ENCODE peak calls at places on chromosomes 4 and X, in seven cellular contexts. One of them, this sample, is unnamed.

GRCh38 chrX:18537524-18537923 is 112.1 kb downstream of the CDKL5 start:
- DNase-seq in GM13976: no peak
- DNase-seq in omental fat pad: no peak
- DNase-seq in HFFc6: no peak
- DNase-seq in endothelial cell: no peak
- DNase-seq in uterus: no peak
- DNase-seq in Calu3: no peak
- DNase-seq in this sample: no peak

GRCh38 chrX:71128915-71129765 is 10.7 kb downstream of the MED12 start:
- DNase-seq in uterus: peak; percentile 64
- DNase-seq in omental fat pad: peak; percentile 37
- DNase-seq in endothelial cell: peak; percentile 65
- DNase-seq in Calu3: peak; percentile 73
- DNase-seq in HFFc6: peak; percentile 36
- DNase-seq in GM13976: peak; percentile 75
- DNase-seq in this sample: peak; percentile 60

GRCh38 chr4:78058591-78059523 is 1.7 kb downstream of the FRAS1 start:
- DNase-seq in endothelial cell: peak; percentile 66
- DNase-seq in Calu3: peak; percentile 52
- DNase-seq in uterus: peak; percentile 20
- DNase-seq in omental fat pad: no peak
- DNase-seq in GM13976: peak; percentile 39
- DNase-seq in HFFc6: peak; percentile 5
- DNase-seq in this sample: peak; percentile 62

GRCh38 chr4:19936471-19936870 is 315.2 kb upstream of the SLIT2 start:
- DNase-seq in HFFc6: peak; percentile 80
- DNase-seq in Calu3: no peak
- DNase-seq in omental fat pad: no peak
- DNase-seq in uterus: no peak
- DNase-seq in GM13976: no peak
- DNase-seq in endothelial cell: no peak
- DNase-seq in this sample: no peak

GRCh38 chr4:51884606-51885005 is 41.7 kb downstream of the DCUN1D4 start:
- DNase-seq in omental fat pad: no peak
- DNase-seq in uterus: no peak
- DNase-seq in Calu3: no peak
- DNase-seq in GM13976: no peak
- DNase-seq in HFFc6: no peak
- DNase-seq in endothelial cell: no peak
- DNase-seq in this sample: no peak

GRCh38 chr4:82360298-82361177 is 13.3 kb downstream of the HNRNPD start:
- DNase-seq in GM13976: no peak
- DNase-seq in endothelial cell: peak; percentile 17
- DNase-seq in omental fat pad: no peak
- DNase-seq in Calu3: no peak
- DNase-seq in HFFc6: peak; percentile 28
- DNase-seq in uterus: no peak
- DNase-seq in this sample: peak; percentile 49

GRCh38 chr4:1765409-1766335 is 27.4 kb upstream of the FGFR3 start:
- DNase-seq in Calu3: no peak
- DNase-seq in endothelial cell: no peak
- DNase-seq in HFFc6: no peak
- DNase-seq in omental fat pad: no peak
- DNase-seq in uterus: no peak
- DNase-seq in GM13976: no peak
- DNase-seq in this sample: no peak

GRCh38 chr4:15106417-15106816 is 104.1 kb downstream of the CPEB2 start:
- DNase-seq in Calu3: no peak
- DNase-seq in omental fat pad: no peak
- DNase-seq in uterus: no peak
- DNase-seq in endothelial cell: no peak
- DNase-seq in HFFc6: no peak
- DNase-seq in GM13976: no peak
- DNase-seq in this sample: no peak

GRCh38 chr4:88291003-88291402 is 6.6 kb upstream of the PPM1K start:
- DNase-seq in endothelial cell: no peak
- DNase-seq in uterus: no peak
- DNase-seq in HFFc6: no peak
- DNase-seq in GM13976: no peak
- DNase-seq in omental fat pad: no peak
- DNase-seq in Calu3: no peak
- DNase-seq in this sample: no peak

GRCh38 chr4:189974056-189974455 is 33.4 kb downstream of the FRG1 start:
- DNase-seq in uterus: no peak
- DNase-seq in omental fat pad: no peak
- DNase-seq in HFFc6: no peak
- DNase-seq in GM13976: peak; percentile 10
- DNase-seq in endothelial cell: no peak
- DNase-seq in Calu3: no peak
- DNase-seq in this sample: peak; percentile 25

GRCh38 chr4:151822331-151822730 is 61.5 kb upstream of the GATB start:
- DNase-seq in GM13976: no peak
- DNase-seq in omental fat pad: no peak
- DNase-seq in uterus: no peak
- DNase-seq in endothelial cell: no peak
- DNase-seq in HFFc6: no peak
- DNase-seq in Calu3: no peak
- DNase-seq in this sample: no peak

GRCh38 chrX:147735364-147735763 is 176.4 kb upstream of the FMR1 start:
- DNase-seq in HFFc6: no peak
- DNase-seq in omental fat pad: no peak
- DNase-seq in endothelial cell: no peak
- DNase-seq in Calu3: no peak
- DNase-seq in uterus: no peak
- DNase-seq in GM13976: no peak
- DNase-seq in this sample: peak; percentile 27

GRCh38 chrX:40227111-40227510 is 129.4 kb upstream of the BCOR start:
- DNase-seq in GM13976: no peak
- DNase-seq in Calu3: no peak
- DNase-seq in HFFc6: no peak
- DNase-seq in uterus: no peak
- DNase-seq in omental fat pad: no peak
- DNase-seq in endothelial cell: no peak
- DNase-seq in this sample: no peak

GRCh38 chr4:180635276-180635675 is 1607.9 kb upstream of the TENM3 start:
- DNase-seq in omental fat pad: no peak
- DNase-seq in HFFc6: no peak
- DNase-seq in uterus: no peak
- DNase-seq in GM13976: no peak
- DNase-seq in endothelial cell: no peak
- DNase-seq in Calu3: peak; percentile 6
- DNase-seq in this sample: peak; percentile 34

GRCh38 chr4:1410491-1411325 is 4.5 kb upstream of the NKX1-1 start:
- DNase-seq in Calu3: peak; percentile 22
- DNase-seq in uterus: no peak
- DNase-seq in GM13976: peak; percentile 76
- DNase-seq in HFFc6: no peak
- DNase-seq in omental fat pad: no peak
- DNase-seq in endothelial cell: peak; percentile 95
- DNase-seq in this sample: peak; percentile 11

GRCh38 chr4:150078996-150079581 is 844 bp downstream of the DCLK2 start:
- DNase-seq in omental fat pad: peak; percentile 24
- DNase-seq in uterus: peak; percentile 37
- DNase-seq in GM13976: peak; percentile 59
- DNase-seq in endothelial cell: peak; percentile 16
- DNase-seq in Calu3: peak; percentile 51
- DNase-seq in HFFc6: peak; percentile 38
- DNase-seq in this sample: no peak

GRCh38 chr4:176563591-176563990 is 229.1 kb downstream of the VEGFC start:
- DNase-seq in GM13976: no peak
- DNase-seq in HFFc6: no peak
- DNase-seq in endothelial cell: no peak
- DNase-seq in omental fat pad: no peak
- DNase-seq in Calu3: no peak
- DNase-seq in uterus: no peak
- DNase-seq in this sample: peak; percentile 35

GRCh38 chr4:89024051-89024675 is 32.8 kb downstream of the FAM13A start:
- DNase-seq in Calu3: peak; percentile 61
- DNase-seq in omental fat pad: peak; percentile 24
- DNase-seq in GM13976: peak; percentile 60
- DNase-seq in uterus: peak; percentile 25
- DNase-seq in endothelial cell: peak; percentile 50
- DNase-seq in HFFc6: peak; percentile 74
- DNase-seq in this sample: peak; percentile 86

GRCh38 chr4:87363552-87363951 is 27.4 kb downstream of the HSD17B11 start:
- DNase-seq in GM13976: no peak
- DNase-seq in uterus: no peak
- DNase-seq in HFFc6: peak; percentile 6
- DNase-seq in Calu3: no peak
- DNase-seq in omental fat pad: no peak
- DNase-seq in endothelial cell: no peak
- DNase-seq in this sample: no peak

GRCh38 chrX:148577711-148578110 is 77.3 kb downstream of the AFF2 start:
- DNase-seq in endothelial cell: no peak
- DNase-seq in HFFc6: no peak
- DNase-seq in uterus: no peak
- DNase-seq in Calu3: no peak
- DNase-seq in omental fat pad: no peak
- DNase-seq in GM13976: no peak
- DNase-seq in this sample: no peak

GRCh38 chr4:36900446-36900987 is 344.0 kb upstream of the NWD2 start:
- DNase-seq in uterus: no peak
- DNase-seq in GM13976: no peak
- DNase-seq in endothelial cell: no peak
- DNase-seq in HFFc6: no peak
- DNase-seq in Calu3: no peak
- DNase-seq in omental fat pad: no peak
- DNase-seq in this sample: no peak

GRCh38 chr4:140249351-140249750 is 95.4 kb upstream of the MAML3 start:
- DNase-seq in uterus: no peak
- DNase-seq in HFFc6: no peak
- DNase-seq in endothelial cell: no peak
- DNase-seq in omental fat pad: no peak
- DNase-seq in GM13976: no peak
- DNase-seq in Calu3: no peak
- DNase-seq in this sample: no peak

GRCh38 chrX:22300130-22300529 is 27.4 kb downstream of the CBLL2 start:
- DNase-seq in endothelial cell: no peak
- DNase-seq in omental fat pad: no peak
- DNase-seq in Calu3: peak; percentile 1
- DNase-seq in HFFc6: peak; percentile 65
- DNase-seq in GM13976: no peak
- DNase-seq in uterus: peak; percentile 16
- DNase-seq in this sample: peak; percentile 57

GRCh38 chr4:26763063-26763462 is 97.6 kb upstream of the STIM2 start:
- DNase-seq in uterus: no peak
- DNase-seq in GM13976: no peak
- DNase-seq in HFFc6: no peak
- DNase-seq in endothelial cell: no peak
- DNase-seq in Calu3: no peak
- DNase-seq in omental fat pad: no peak
- DNase-seq in this sample: no peak

GRCh38 chr4:15040916-15041463 is 38.7 kb downstream of the CPEB2 start:
- DNase-seq in Calu3: no peak
- DNase-seq in endothelial cell: no peak
- DNase-seq in uterus: no peak
- DNase-seq in HFFc6: no peak
- DNase-seq in GM13976: no peak
- DNase-seq in omental fat pad: no peak
- DNase-seq in this sample: no peak

GRCh38 chr4:6834867-6835266 is 52.3 kb downstream of the KIAA0232 start:
- DNase-seq in Calu3: no peak
- DNase-seq in omental fat pad: no peak
- DNase-seq in GM13976: no peak
- DNase-seq in uterus: no peak
- DNase-seq in endothelial cell: no peak
- DNase-seq in HFFc6: peak; percentile 39
- DNase-seq in this sample: peak; percentile 56

GRCh38 chrX:31547816-31548215 is 476.0 kb upstream of the FTHL17 start:
- DNase-seq in Calu3: no peak
- DNase-seq in uterus: no peak
- DNase-seq in endothelial cell: no peak
- DNase-seq in HFFc6: no peak
- DNase-seq in GM13976: no peak
- DNase-seq in omental fat pad: no peak
- DNase-seq in this sample: no peak

GRCh38 chr4:80011636-80012236 is 61.3 kb downstream of the ANTXR2 start:
- DNase-seq in uterus: no peak
- DNase-seq in Calu3: no peak
- DNase-seq in HFFc6: peak; percentile 87
- DNase-seq in omental fat pad: no peak
- DNase-seq in GM13976: no peak
- DNase-seq in endothelial cell: no peak
- DNase-seq in this sample: peak; percentile 15

GRCh38 chrX:119669424-119670037 is 23.4 kb downstream of the SEPTIN6 start:
- DNase-seq in omental fat pad: no peak
- DNase-seq in GM13976: no peak
- DNase-seq in HFFc6: no peak
- DNase-seq in Calu3: no peak
- DNase-seq in uterus: peak; percentile 30
- DNase-seq in endothelial cell: no peak
- DNase-seq in this sample: no peak

GRCh38 chrX:45843518-45843917 is 642.8 kb upstream of the DIPK2B start:
- DNase-seq in HFFc6: no peak
- DNase-seq in endothelial cell: no peak
- DNase-seq in omental fat pad: no peak
- DNase-seq in uterus: no peak
- DNase-seq in Calu3: no peak
- DNase-seq in GM13976: no peak
- DNase-seq in this sample: peak; percentile 46
- TF ChIP-seq CTCF in HFFc6: no peak
- TF ChIP-seq CTCF in endothelial cell: no peak
- TF ChIP-seq CTCF in omental fat pad: no peak
- TF ChIP-seq CTCF in uterus: peak; percentile 27
- TF ChIP-seq CTCF in Calu3: no peak
- TF ChIP-seq CTCF in GM13976: no peak
- TF ChIP-seq CTCF in this sample: peak; percentile 23

GRCh38 chrX:107978707-107979307 is 3.4 kb downstream of the TEX13B start:
- DNase-seq in Calu3: peak; percentile 15
- DNase-seq in omental fat pad: no peak
- DNase-seq in GM13976: no peak
- DNase-seq in HFFc6: peak; percentile 13
- DNase-seq in uterus: no peak
- DNase-seq in endothelial cell: no peak
- DNase-seq in this sample: peak; percentile 59
- TF ChIP-seq CTCF in Calu3: peak; percentile 40
- TF ChIP-seq CTCF in omental fat pad: no peak
- TF ChIP-seq CTCF in GM13976: peak; percentile 1
- TF ChIP-seq CTCF in HFFc6: peak; percentile 73
- TF ChIP-seq CTCF in uterus: no peak
- TF ChIP-seq CTCF in endothelial cell: peak; percentile 40
- TF ChIP-seq CTCF in this sample: peak; percentile 61

GRCh38 chrX:100636321-100636991 is at the start of gene TSPAN6:
- DNase-seq in endothelial cell: peak; percentile 73
- DNase-seq in omental fat pad: peak; percentile 54
- DNase-seq in Calu3: peak; percentile 90
- DNase-seq in GM13976: peak; percentile 74
- DNase-seq in HFFc6: peak; percentile 81
- DNase-seq in uterus: peak; percentile 83
- DNase-seq in this sample: peak; percentile 89
- TF ChIP-seq CTCF in endothelial cell: peak; percentile 51
- TF ChIP-seq CTCF in omental fat pad: no peak
- TF ChIP-seq CTCF in Calu3: peak; percentile 44
- TF ChIP-seq CTCF in GM13976: no peak
- TF ChIP-seq CTCF in HFFc6: peak; percentile 77
- TF ChIP-seq CTCF in uterus: peak; percentile 39
- TF ChIP-seq CTCF in this sample: no peak

DNA sequence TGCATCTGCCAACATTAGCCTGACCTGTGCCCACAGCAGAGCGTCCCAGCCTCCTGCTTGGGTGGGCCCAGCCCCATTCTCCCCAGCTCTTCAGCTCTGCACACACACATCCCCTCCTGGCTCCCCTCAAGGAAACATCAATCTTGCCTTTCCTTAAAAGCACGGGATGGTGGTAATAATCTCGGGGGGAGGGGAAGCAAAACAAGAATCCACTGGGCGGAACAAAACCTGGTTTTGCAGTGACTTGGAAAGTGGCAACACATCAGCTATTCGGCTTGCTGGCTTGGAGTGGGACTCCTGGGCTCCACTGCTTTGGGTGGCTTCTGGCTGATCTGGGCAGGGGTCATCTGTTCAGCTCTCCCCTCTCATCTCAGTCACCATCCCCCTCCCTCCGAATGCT is 3.0 kb upstream of the IRAK1 start:
- DNase-seq in Calu3: no peak
- DNase-seq in uterus: no peak
- DNase-seq in endothelial cell: no peak
- DNase-seq in omental fat pad: no peak
- DNase-seq in HFFc6: no peak
- DNase-seq in GM13976: no peak
- DNase-seq in this sample: no peak
- TF ChIP-seq CTCF in Calu3: no peak
- TF ChIP-seq CTCF in uterus: no peak
- TF ChIP-seq CTCF in endothelial cell: no peak
- TF ChIP-seq CTCF in omental fat pad: no peak
- TF ChIP-seq CTCF in HFFc6: no peak
- TF ChIP-seq CTCF in GM13976: no peak
- TF ChIP-seq CTCF in this sample: no peak